ENCODE peak calls at places on chromosomes 12 and 14, in five cellular contexts. D is stomach, Q is endothelial cell of umbilical vein, E is body of pancreas, Y is gastrocnemius medialis. C is an unnamed sample.
A peak's percentile ranks its signal among the peaks of the same experiment; 100 is the strongest.

GRCh38 chr12:92242917-92243316 is 97.3 kb upstream of the BTG1 start:
- DNase-seq in D (no peak), Q (no peak), E (peak; percentile 8), Y (peak; percentile 46), C (no peak)

GRCh38 chr12:69885656-69886055 is 60.6 kb downstream of the MYRFL start:
- DNase-seq in D (no peak), Q (no peak), E (no peak), Y (no peak), C (no peak)

GRCh38 chr12:71626098-71626497 is 37.5 kb downstream of the ZFC3H1 start:
- DNase-seq in D (no peak), Q (peak; percentile 61), E (no peak), Y (no peak), C (no peak)

GRCh38 chr12:7638764-7639570 is 26.7 kb downstream of the APOBEC1 start:
- DNase-seq in D (peak; percentile 81), Q (peak; percentile 75), E (peak; percentile 91), Y (peak; percentile 57), C (peak; percentile 95)

GRCh38 chr12:100926669-100927248 is 132.2 kb downstream of the ANO4 start:
- DNase-seq in D (no peak), Q (peak; percentile 21), E (peak; percentile 44), Y (no peak), C (no peak)

GRCh38 chr14:40447032-40447431 is 1014.8 kb upstream of the FBXO33 start:
- DNase-seq in D (no peak), Q (no peak), E (no peak), Y (no peak), C (no peak)

GRCh38 chr14:100706200-100706599 is 20.5 kb upstream of the DLK1 start:
- DNase-seq in D (no peak), Q (no peak), E (no peak), Y (no peak), C (no peak)

GRCh38 chr14:55073856-55074255 is 22.4 kb downstream of the MAPK1IP1L start:
- DNase-seq in D (no peak), Q (no peak), E (no peak), Y (no peak), C (no peak)

GRCh38 chr14:51730674-51731073 is 79.0 kb downstream of the FRMD6 start:
- DNase-seq in D (no peak), Q (no peak), E (no peak), Y (no peak), C (no peak)

GRCh38 chr14:55206175-55206574 is 14.8 kb upstream of the DLGAP5 start:
- DNase-seq in D (no peak), Q (no peak), E (no peak), Y (no peak), C (no peak)

GRCh38 chr12:121114806-121115205 is 17.9 kb upstream of the P2RX7 start:
- DNase-seq in D (no peak), Q (no peak), E (no peak), Y (no peak), C (no peak)

GRCh38 chr14:49250109-49250508 is 336.1 kb downstream of the RPS29 start:
- DNase-seq in D (no peak), Q (no peak), E (no peak), Y (no peak), C (no peak)

GRCh38 chr12:116104167-116104750 is 173.2 kb downstream of the MED13L start:
- DNase-seq in D (no peak), Q (no peak), E (no peak), Y (no peak), C (no peak)

GRCh38 chr14:89417111-89417468 is at the start of gene FOXN3:
- DNase-seq in D (peak; percentile 92), Q (peak; percentile 81), E (peak; percentile 95), Y (peak; percentile 94), C (peak; percentile 97)

GRCh38 chr12:22018860-22019259 is 27.2 kb upstream of the CMAS start:
- DNase-seq in D (no peak), Q (peak; percentile 28), E (no peak), Y (no peak), C (no peak)

GRCh38 chr14:52458721-52459085 is 93.6 kb downstream of the TXNDC16 start:
- DNase-seq in D (no peak), Q (no peak), E (no peak), Y (no peak), C (no peak)

GRCh38 chr12:6792522-6793201 is 3.3 kb downstream of the CD4 start:
- DNase-seq in D (no peak), Q (no peak), E (peak; percentile 55), Y (peak; percentile 25), C (no peak)

GRCh38 chr14:35286707-35287106 is 5.5 kb upstream of the PSMA6 start:
- DNase-seq in D (no peak), Q (no peak), E (no peak), Y (no peak), C (no peak)

GRCh38 chr12:20154060-20154459 is 214.3 kb upstream of the PDE3A start:
- DNase-seq in D (no peak), Q (no peak), E (no peak), Y (no peak), C (no peak)

GRCh38 chr12:92445253-92446081 is 257.3 kb upstream of the PLEKHG7 start:
- DNase-seq in D (no peak), Q (no peak), E (no peak), Y (no peak), C (no peak)

GRCh38 chr12:112368856-112369255 is 13.4 kb downstream of the HECTD4 start:
- DNase-seq in D (no peak), Q (no peak), E (no peak), Y (no peak), C (no peak)

GRCh38 chr12:61009167-61009566 is 1251.0 kb upstream of the USP15 start:
- DNase-seq in D (no peak), Q (no peak), E (no peak), Y (no peak), C (no peak)

GRCh38 chr14:61655777-61656176 is 39.5 kb upstream of the HIF1A start:
- DNase-seq in D (no peak), Q (no peak), E (no peak), Y (no peak), C (peak; percentile 64)

GRCh38 chr14:60051690-60052324 is 39.9 kb upstream of the PCNX4 start:
- DNase-seq in D (no peak), Q (no peak), E (no peak), Y (no peak), C (no peak)

GRCh38 chr14:52080171-52080800 is 11.4 kb upstream of the NID2 start:
- DNase-seq in D (no peak), Q (no peak), E (no peak), Y (no peak), C (peak; percentile 34)

GRCh38 chr12:120711411-120711810 is 1.2 kb downstream of the UNC119B start:
- DNase-seq in D (no peak), Q (no peak), E (no peak), Y (no peak), C (no peak)

GRCh38 chr12:51020448-51021182 is 5.6 kb downstream of the SLC11A2 start:
- DNase-seq in D (no peak), Q (no peak), E (no peak), Y (no peak), C (no peak)

GRCh38 chr12:129788506-129788905 is 115.3 kb downstream of the TMEM132D start:
- DNase-seq in D (no peak), Q (no peak), E (no peak), Y (no peak), C (no peak)

GRCh38 chr14:105858676-105859025 is 332.3 kb downstream of the TMEM121 start:
- DNase-seq in D (no peak), Q (no peak), E (no peak), Y (peak; percentile 3), C (no peak)

GRCh38 chr12:129067482-129067881 is 214.2 kb downstream of the GLT1D1 start:
- DNase-seq in D (no peak), Q (no peak), E (no peak), Y (no peak), C (no peak)

GRCh38 chr14:86574026-86574777 is 1044.3 kb downstream of the FLRT2 start:
- DNase-seq in D (no peak), Q (no peak), E (no peak), Y (no peak), C (no peak)

GRCh38 chr12:24069532-24070395 is 120.3 kb upstream of the SOX5 start:
- DNase-seq in D (no peak), Q (no peak), E (no peak), Y (no peak), C (no peak)

DNA sequence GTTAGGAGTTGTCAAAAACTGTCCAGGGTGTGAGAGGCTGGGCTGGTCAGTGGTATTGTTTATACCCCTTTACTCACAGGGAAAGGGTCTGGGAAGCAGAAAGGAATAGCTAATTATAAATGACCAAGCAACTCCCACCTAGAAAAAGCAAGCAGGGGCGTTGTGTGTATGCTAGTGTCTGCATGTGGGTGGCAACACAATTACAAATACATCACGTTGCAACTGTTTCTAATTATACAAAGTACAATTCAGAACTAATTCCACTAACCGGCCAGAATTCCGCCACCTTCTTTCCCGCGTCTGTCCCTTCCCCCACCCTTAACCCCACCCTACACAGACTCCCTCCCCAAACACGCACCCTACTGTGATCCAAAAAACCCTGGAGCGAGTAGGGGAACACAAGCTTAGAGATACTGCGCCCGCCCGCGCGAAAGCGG is 2.2 kb downstream of the DPF3 start:
- DNase-seq in D (no peak), Q (no peak), E (no peak), Y (no peak), C (no peak)
- H3K4me3 ChIP-seq in D (peak overlapping the region; percentile 91), Q (peak overlapping the region; percentile 99), E (no peak overlapping the region), Y (peak overlapping the region; percentile 98), C (peak overlapping the region; percentile 83)

GRCh38 chr12:104060791-104061190 is 3.5 kb upstream of the HCFC2 start:
- DNase-seq in D (no peak), Q (no peak), E (no peak), Y (no peak), C (no peak)

GRCh38 chr12:104064842-104065441 is 611 bp downstream of the HCFC2 start:
- DNase-seq in D (no peak), Q (peak; percentile 36), E (peak; percentile 29), Y (peak; percentile 19), C (no peak)

GRCh38 chr12:104064031-104064841 is at the start of gene HCFC2:
- DNase-seq in D (peak; percentile 91), Q (peak; percentile 89), E (peak; percentile 90), Y (peak; percentile 89), C (peak; percentile 97)

GRCh38 chr12:104059963-104060362 is 4.4 kb upstream of the HCFC2 start:
- DNase-seq in D (no peak), Q (no peak), E (no peak), Y (no peak), C (no peak)

GRCh38 chr12:104063712-104064030 is 660 bp upstream of the HCFC2 start:
- DNase-seq in D (no peak), Q (no peak), E (peak; percentile 19), Y (no peak), C (no peak)
- TF ChIP-seq POLR2A in D (no peak), Q (no peak), E (no peak), Y (no peak), C (no peak)

GRCh38 chr14:69713976-69714716 is 52.8 kb upstream of the SRSF5 start:
- DNase-seq in D (no peak), Q (peak; percentile 47), E (no peak), Y (no peak), C (no peak)
- H3K36me3 ChIP-seq in D (peaks cover 7% of the 10 kb centered on the region), Q (peaks cover 11% of the 10 kb centered on the region), E (no peaks in the 10 kb centered on the region), Y (no peaks in the 10 kb centered on the region), C (peaks cover 5% of the 10 kb centered on the region)

DNA sequence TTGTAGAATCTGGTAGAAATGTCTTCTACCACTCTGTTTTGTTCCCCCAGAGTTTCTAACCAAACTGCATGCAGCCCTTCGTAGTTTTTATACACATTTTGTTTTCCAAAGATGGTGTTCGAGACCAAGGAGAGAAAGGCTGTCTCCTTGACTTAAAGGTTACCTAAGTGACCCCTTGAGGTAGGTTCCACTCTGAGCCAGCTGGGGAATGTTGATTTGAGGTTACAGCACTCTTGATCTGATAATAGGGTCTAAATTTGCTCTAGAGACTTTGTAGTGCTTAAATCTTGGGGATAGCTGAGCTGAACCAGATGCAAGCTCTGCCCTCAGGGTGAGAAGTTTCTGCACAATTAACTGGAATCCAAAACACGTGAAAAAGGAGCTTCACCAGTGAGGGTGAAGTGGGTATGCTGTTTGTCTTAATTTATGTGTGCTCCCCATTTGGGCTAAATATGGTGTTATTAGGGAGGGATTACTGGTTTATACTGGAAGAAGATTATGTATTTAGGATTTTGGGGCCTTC is 3.1 kb downstream of the TMBIM6 start:
- DNase-seq in D (no peak), Q (no peak), E (no peak), Y (no peak), C (no peak)
- H3K4me3 ChIP-seq in D (peak overlapping the region; percentile 56), Q (no peak overlapping the region), E (no peak overlapping the region), Y (no peak overlapping the region), C (no peak overlapping the region)

C was measured in esophagus muscularis mucosa.